ENCODE peak calls at places on chromosome 6, in four cellular contexts. H is K562, Y is HepG2, K is HEK293T. Q is an unnamed sample.

GRCh38 chr6:10441004-10441654 is 26.3 kb upstream of the TFAP2A start:
- DNase-seq in K (no peak), H (no peak), Y (peak; percentile 63), Q (no peak)

GRCh38 chr6:2026133-2026532 is 219.3 kb downstream of the GMDS start:
- DNase-seq in H (no peak), K (no peak), Y (no peak), Q (no peak)

GRCh38 chr6:166343157-166343502 is 785 bp upstream of the SFT2D1 start:
- DNase-seq in Y (peak; percentile 28), K (no peak), H (no peak), Q (no peak)

GRCh38 chr6:336159-337114 is 44.1 kb downstream of the DUSP22 start:
- DNase-seq in K (no peak), H (no peak), Y (no peak), Q (no peak)

GRCh38 chr6:39301606-39302005 is 12.6 kb downstream of the KCNK17 start:
- DNase-seq in Y (peak; percentile 18), H (peak; percentile 81), K (peak; percentile 57), Q (peak; percentile 83)

GRCh38 chr6:1482381-1483166 is 93.2 kb downstream of the FOXF2 start:
- DNase-seq in K (no peak), Y (no peak), H (no peak), Q (no peak)

GRCh38 chr6:90739339-90739738 is 152.5 kb upstream of the MAP3K7 start:
- DNase-seq in K (no peak), Y (no peak), H (no peak), Q (peak; percentile 31)

GRCh38 chr6:135094403-135094821 is 39.8 kb upstream of the HBS1L start:
- DNase-seq in K (no peak), H (no peak), Y (no peak), Q (no peak)

GRCh38 chr6:19837511-19838441 is 606 bp downstream of the ID4 start:
- DNase-seq in K (peak; percentile 31), Y (peak; percentile 21), H (no peak), Q (peak; percentile 51)

GRCh38 chr6:166627875-166628849 is 1.1 kb upstream of the RPS6KA2 start:
- DNase-seq in K (peak; percentile 60), H (peak; percentile 53), Y (peak; percentile 25), Q (peak; percentile 60)

GRCh38 chr6:161200610-161201201 is 73.2 kb downstream of the AGPAT4 start:
- DNase-seq in Y (no peak), K (no peak), H (peak; percentile 54), Q (no peak)

GRCh38 chr6:42163941-42164340 is 9.2 kb upstream of the GUCA1A start:
- DNase-seq in Y (no peak), H (no peak), K (no peak), Q (no peak)

GRCh38 chr6:149476789-149477455 is 7.9 kb downstream of the ZC3H12D start:
- DNase-seq in H (no peak), Y (no peak), K (no peak), Q (no peak)

GRCh38 chr6:157374889-157375443 is 6.0 kb upstream of the ZDHHC14 start:
- DNase-seq in K (no peak), H (no peak), Y (no peak), Q (no peak)

GRCh38 chr6:40302856-40303449 is 284.2 kb downstream of the LRFN2 start:
- DNase-seq in H (no peak), Y (no peak), K (no peak), Q (no peak)

GRCh38 chr6:108966236-108966635 is 118.0 kb downstream of the ARMC2 start:
- DNase-seq in H (no peak), Y (no peak), K (no peak), Q (no peak)

GRCh38 chr6:143536866-143537691 is 25.6 kb upstream of the FUCA2 start:
- DNase-seq in K (peak; percentile 80), H (no peak), Y (peak; percentile 38), Q (peak; percentile 74)

GRCh38 chr6:149905371-149905910 is 7.5 kb upstream of the RAET1E start:
- DNase-seq in K (no peak), Y (no peak), H (no peak), Q (no peak)

GRCh38 chr6:170075659-170076223 is 215.1 kb downstream of the DLL1 start:
- DNase-seq in H (no peak), Y (no peak), K (no peak), Q (no peak)

GRCh38 chr6:143842468-143842901 is 653 bp upstream of the LTV1 start:
- DNase-seq in K (no peak), Y (no peak), H (no peak), Q (no peak)

GRCh38 chr6:136752554-136752953 is 39.7 kb downstream of the MAP3K5 start:
- DNase-seq in H (peak; percentile 51), K (no peak), Y (no peak), Q (no peak)

GRCh38 chr6:106053484-106053883 is 32.7 kb upstream of the PRDM1 start:
- DNase-seq in H (no peak), Y (no peak), K (no peak), Q (no peak)

GRCh38 chr6:31609519-31610406 is 5.3 kb upstream of the AIF1 start:
- DNase-seq in H (no peak), K (no peak), Y (no peak), Q (no peak)

GRCh38 chr6:5746392-5747140 is 260.2 kb downstream of the NRN1 start:
- DNase-seq in K (peak; percentile 23), Y (no peak), H (peak; percentile 28), Q (peak; percentile 66)

GRCh38 chr6:34147906-34148701 is 2.2 kb upstream of the GRM4 start:
- DNase-seq in Y (no peak), H (no peak), K (no peak), Q (peak; percentile 11)

GRCh38 chr6:45478235-45478634 is 100.5 kb upstream of the SUPT3H start:
- DNase-seq in Y (no peak), K (no peak), H (no peak), Q (no peak)

GRCh38 chr6:165034271-165034741 is 275.1 kb downstream of the C6orf118 start:
- DNase-seq in Y (no peak), H (no peak), K (no peak), Q (no peak)

GRCh38 chr6:145261758-145262157 is 473.6 kb downstream of the EPM2A start:
- DNase-seq in H (no peak), K (no peak), Y (no peak), Q (no peak)

GRCh38 chr6:40438556-40438955 is 148.6 kb downstream of the LRFN2 start:
- DNase-seq in H (no peak), Y (no peak), K (no peak), Q (no peak)

GRCh38 chr6:125306756-125307149 is 5.0 kb upstream of the HDDC2 start:
- DNase-seq in H (no peak), K (no peak), Y (no peak), Q (no peak)

GRCh38 chr6:111417181-111417585 is 65.8 kb downstream of the REV3L start:
- DNase-seq in K (no peak), Y (no peak), H (no peak), Q (no peak)

GRCh38 chr6:111418971-111419693 is 63.9 kb downstream of the REV3L start:
- DNase-seq in Y (no peak), K (no peak), H (no peak), Q (no peak)

GRCh38 chr6:111414373-111414772 is 68.6 kb downstream of the REV3L start:
- DNase-seq in K (no peak), Y (no peak), H (no peak), Q (no peak)

GRCh38 chr6:111416529-111416928 is 66.5 kb downstream of the REV3L start:
- DNase-seq in H (no peak), Y (no peak), K (no peak), Q (no peak)

DNA sequence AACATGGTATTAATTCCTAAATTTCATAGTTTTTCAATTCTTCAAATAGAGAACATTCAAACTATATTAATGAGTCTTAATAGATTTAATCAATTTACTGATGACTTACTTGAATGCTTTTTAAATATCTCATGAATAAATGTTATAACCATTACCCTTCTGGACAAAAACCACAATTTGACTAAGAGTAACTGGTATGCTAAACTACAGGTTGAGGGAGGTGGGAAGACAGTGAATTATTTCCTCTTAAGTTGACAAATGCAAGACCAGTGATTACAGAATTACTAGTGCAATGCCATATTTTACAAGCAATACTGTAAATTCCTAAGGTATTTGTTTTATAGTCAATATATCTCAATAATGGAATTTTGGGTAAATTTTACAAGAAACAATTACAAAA is 65.1 kb downstream of the REV3L start:
- DNase-seq in K (no peak), H (no peak), Y (no peak), Q (no peak)
- TF ChIP-seq ELF4 in K (no peak), H (no peak), Y (no peak), Q (no peak)

DNA sequence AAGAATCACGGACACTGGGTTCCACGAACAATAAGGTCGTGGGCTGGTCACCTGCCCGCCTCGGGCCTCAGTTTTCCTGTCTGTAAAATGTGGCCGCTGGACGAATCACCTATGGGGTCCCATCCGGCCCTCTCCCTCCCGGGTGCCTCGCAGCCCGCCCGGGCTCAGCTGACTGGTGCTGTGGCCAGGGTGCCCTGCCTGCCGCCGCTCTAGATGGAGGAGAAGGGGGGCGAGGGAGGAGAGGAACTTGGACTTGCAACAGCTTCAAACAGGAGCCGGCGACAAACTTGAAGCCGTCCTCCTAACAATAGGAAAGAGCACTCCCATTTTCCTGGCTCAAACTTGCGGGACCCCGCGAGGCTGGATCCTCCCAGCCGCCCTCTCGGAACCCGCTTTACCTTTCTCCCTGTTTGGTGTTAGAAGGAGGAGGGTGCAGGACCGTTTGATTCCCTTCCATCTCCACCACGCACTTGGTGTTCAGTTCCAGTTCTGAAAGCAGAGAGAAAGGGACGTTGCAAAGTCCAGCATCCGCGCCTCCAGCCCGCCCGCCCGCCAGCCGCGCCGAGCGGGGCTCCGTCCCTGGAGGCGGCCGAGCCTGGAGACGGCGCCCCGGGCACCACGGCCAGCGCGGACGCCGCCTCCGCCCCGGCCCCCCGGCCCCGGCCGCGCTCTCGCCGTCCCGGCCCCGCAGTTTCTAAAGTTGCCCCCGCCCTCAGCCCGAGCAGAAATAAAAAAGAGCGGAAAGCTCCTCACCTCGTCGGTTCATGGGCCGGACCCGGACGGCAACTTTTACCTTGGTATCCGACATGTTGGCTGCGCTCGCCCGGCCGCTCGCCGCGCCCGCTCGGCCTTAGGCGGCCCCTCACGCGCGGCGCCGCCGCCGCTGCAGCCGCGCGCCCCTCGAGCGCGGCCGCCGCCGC is 519 bp downstream of the KIF13A start:
- DNase-seq in Y (peak; percentile 81), H (peak; percentile 60), K (peak; percentile 51), Q (peak; percentile 54)
- TF ChIP-seq ELF4 in Y (no peak), H (no peak), K (no peak), Q (no peak)

GRCh38 chr6:112237644-112238043 is 16.7 kb downstream of the LAMA4 start:
- DNase-seq in H (no peak), K (no peak), Y (no peak), Q (no peak)
- TF ChIP-seq ELF4 in H (no peak), K (no peak), Y (no peak), Q (no peak)

DNA sequence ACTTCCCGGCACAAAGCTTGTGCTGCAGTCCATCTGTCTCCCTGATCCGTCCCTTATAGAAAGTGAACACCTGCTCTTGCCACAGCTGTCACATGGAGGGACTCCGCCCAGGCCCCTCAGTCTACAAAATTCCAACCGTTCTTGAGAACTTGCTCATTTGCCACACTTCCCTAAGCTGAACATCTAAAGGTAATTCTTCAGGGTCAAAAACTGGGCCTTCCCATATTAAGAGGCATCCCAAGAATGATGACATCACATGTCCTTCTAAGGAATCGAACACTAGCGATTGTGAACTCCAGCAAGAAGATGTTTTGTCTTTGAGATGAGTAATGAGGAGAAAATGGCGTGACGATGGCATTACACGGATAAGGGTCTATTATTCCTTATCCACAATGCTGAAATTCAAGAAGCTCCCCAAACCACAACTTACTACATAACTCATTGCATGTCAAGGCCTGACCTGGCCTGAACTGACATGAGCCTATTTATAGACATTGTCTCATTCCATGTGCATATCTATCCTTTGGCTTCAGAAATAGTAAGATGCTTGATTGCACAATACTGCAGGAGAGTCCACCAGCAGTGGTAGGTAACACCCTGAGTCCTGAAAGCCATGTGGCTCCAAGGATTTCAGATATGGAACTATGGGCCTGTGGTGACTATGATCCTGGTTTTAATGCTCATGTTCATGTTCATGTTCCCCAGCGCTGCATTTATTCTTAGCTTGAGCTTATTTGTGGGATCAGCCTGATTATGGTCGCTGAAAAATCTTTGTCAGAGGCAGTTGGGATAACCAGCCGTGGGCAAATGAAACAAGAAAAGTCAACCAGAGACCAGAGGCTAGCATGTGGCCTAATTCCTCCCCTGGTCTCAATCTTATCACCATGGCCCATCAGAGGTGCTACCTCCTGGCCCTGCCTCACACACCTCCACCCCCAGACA is 183.3 kb upstream of the JARID2 start:
- DNase-seq in H (peak; percentile 91), Y (no peak), K (no peak), Q (no peak)
- TF ChIP-seq ELF4 in H (peak; percentile 53), Y (no peak), K (no peak), Q (no peak)